ENCODE peak calls at places on chromosomes 16 and 17, in four cellular contexts. One of them, this sample, is unnamed.

GRCh38 chr17:55649935-55650597 is 72.6 kb downstream of the TMEM100 start:
- DNase-seq in HL-60: no peak
- DNase-seq in GM12878: no peak
- DNase-seq in K562: no peak
- DNase-seq in this sample: no peak

GRCh38 chr16:72371307-72372081 is 199.5 kb upstream of the PMFBP1 start:
- DNase-seq in HL-60: peak
- DNase-seq in GM12878: no peak
- DNase-seq in K562: no peak
- DNase-seq in this sample: no peak

GRCh38 chr17:27959382-27959709 is 66.2 kb upstream of the LYRM9 start:
- DNase-seq in HL-60: no peak
- DNase-seq in GM12878: no peak
- DNase-seq in K562: no peak
- DNase-seq in this sample: no peak

GRCh38 chr17:17572010-17572785 is 19.3 kb downstream of the PEMT start:
- DNase-seq in HL-60: no peak
- DNase-seq in GM12878: no peak
- DNase-seq in K562: no peak
- DNase-seq in this sample: no peak

GRCh38 chr17:3944485-3945388 is 19.5 kb downstream of the ATP2A3 start:
- DNase-seq in HL-60: no peak
- DNase-seq in GM12878: no peak
- DNase-seq in K562: peak
- DNase-seq in this sample: peak

GRCh38 chr17:52465407-52465806 is 306.9 kb upstream of the CA10 start:
- DNase-seq in HL-60: no peak
- DNase-seq in GM12878: no peak
- DNase-seq in K562: no peak
- DNase-seq in this sample: no peak

GRCh38 chr16:4798456-4798855 is 3.3 kb downstream of the SMIM22 start:
- DNase-seq in HL-60: no peak
- DNase-seq in GM12878: no peak
- DNase-seq in K562: no peak
- DNase-seq in this sample: no peak

GRCh38 chr17:78607061-78607460 is 29.9 kb upstream of the DNAH17 start:
- DNase-seq in HL-60: no peak
- DNase-seq in GM12878: no peak
- DNase-seq in K562: no peak
- DNase-seq in this sample: no peak

DNA sequence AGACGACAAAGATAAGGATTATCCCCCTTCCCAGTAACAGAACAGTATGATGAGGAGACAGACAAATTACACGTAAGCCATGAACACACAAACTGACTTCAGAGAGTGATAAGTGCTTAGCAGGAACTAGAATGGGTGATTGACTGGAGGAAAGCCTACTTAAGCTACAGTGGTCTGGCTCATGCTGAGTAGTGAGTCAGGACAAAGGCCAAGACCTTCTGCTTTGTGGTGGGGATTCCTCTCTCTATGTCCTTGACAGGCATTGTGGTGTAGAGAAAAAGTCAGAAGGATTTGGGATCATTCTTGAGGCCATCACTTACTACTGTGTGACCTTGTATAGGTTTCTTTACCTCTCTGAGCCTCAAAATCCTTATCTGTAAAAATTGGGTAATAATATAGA is 381.9 kb upstream of the CCL2 start:
- DNase-seq in HL-60: no peak
- DNase-seq in GM12878: no peak
- DNase-seq in K562: no peak
- DNase-seq in this sample: no peak
- TF ChIP-seq SPI1 in HL-60: no peak
- TF ChIP-seq SPI1 in GM12878: no peak
- TF ChIP-seq SPI1 in K562: no peak
- TF ChIP-seq SPI1 in this sample: no peak

GRCh38 chr17:67443931-67444597 is 67.0 kb downstream of the PITPNC1 start:
- DNase-seq in HL-60: no peak
- DNase-seq in GM12878: no peak
- DNase-seq in K562: no peak
- DNase-seq in this sample: no peak
- TF ChIP-seq POLR2AphosphoS5 in HL-60: no peak
- TF ChIP-seq POLR2AphosphoS5 in GM12878: no peak
- TF ChIP-seq POLR2AphosphoS5 in K562: no peak
- TF ChIP-seq POLR2AphosphoS5 in this sample: no peak

GRCh38 chr17:16258916-16259315 is 41.9 kb downstream of the PIGL start:
- DNase-seq in HL-60: peak
- DNase-seq in GM12878: no peak
- DNase-seq in K562: no peak
- DNase-seq in this sample: no peak

GRCh38 chr17:16259926-16260325 is 42.9 kb downstream of the PIGL start:
- DNase-seq in HL-60: no peak
- DNase-seq in GM12878: no peak
- DNase-seq in K562: no peak
- DNase-seq in this sample: no peak

GRCh38 chr17:16251043-16251442 is 34.0 kb downstream of the PIGL start:
- DNase-seq in HL-60: no peak
- DNase-seq in GM12878: no peak
- DNase-seq in K562: no peak
- DNase-seq in this sample: no peak

GRCh38 chr17:16251556-16251955 is 34.5 kb downstream of the PIGL start:
- DNase-seq in HL-60: no peak
- DNase-seq in GM12878: no peak
- DNase-seq in K562: no peak
- DNase-seq in this sample: no peak

DNA sequence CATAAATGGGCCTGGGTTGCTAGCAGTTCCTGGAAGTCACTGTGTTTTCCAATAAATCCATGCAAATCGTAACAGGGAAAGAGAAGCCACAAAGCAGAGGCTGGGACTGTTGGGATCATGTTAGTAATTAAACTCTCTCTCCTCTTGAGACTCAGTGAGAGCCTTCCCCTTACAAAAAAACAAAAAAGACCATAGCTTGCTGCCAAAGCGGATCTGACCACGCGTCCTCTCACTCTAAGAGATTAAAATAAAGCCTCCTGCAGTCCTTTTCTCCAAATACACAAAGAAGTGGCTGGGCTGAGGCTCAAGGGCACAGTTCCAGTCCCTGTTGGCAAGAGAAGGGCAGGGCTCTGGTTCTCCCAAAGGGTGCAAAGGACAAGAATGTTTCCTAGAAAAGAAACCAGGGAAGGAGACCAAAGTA is 38.5 kb downstream of the PIGL start:
- DNase-seq in HL-60: no peak
- DNase-seq in GM12878: no peak
- DNase-seq in K562: no peak
- DNase-seq in this sample: no peak
- TF ChIP-seq SPI1 in HL-60: no peak
- TF ChIP-seq SPI1 in GM12878: no peak
- TF ChIP-seq SPI1 in K562: no peak
- TF ChIP-seq SPI1 in this sample: no peak

GRCh38 chr16:15952265-15952711 is 2.9 kb downstream of the ABCC1 start:
- DNase-seq in HL-60: peak
- DNase-seq in GM12878: no peak
- DNase-seq in K562: no peak
- DNase-seq in this sample: no peak

GRCh38 chr16:15950869-15951268 is 1.5 kb downstream of the ABCC1 start:
- DNase-seq in HL-60: no peak
- DNase-seq in GM12878: no peak
- DNase-seq in K562: no peak
- DNase-seq in this sample: no peak

GRCh38 chr16:15953477-15953876 is 4.1 kb downstream of the ABCC1 start:
- DNase-seq in HL-60: no peak
- DNase-seq in GM12878: no peak
- DNase-seq in K562: no peak
- DNase-seq in this sample: no peak

GRCh38 chr16:15950167-15950854 is 895 bp downstream of the ABCC1 start:
- DNase-seq in HL-60: peak
- DNase-seq in GM12878: no peak
- DNase-seq in K562: peak
- DNase-seq in this sample: no peak

DNA sequence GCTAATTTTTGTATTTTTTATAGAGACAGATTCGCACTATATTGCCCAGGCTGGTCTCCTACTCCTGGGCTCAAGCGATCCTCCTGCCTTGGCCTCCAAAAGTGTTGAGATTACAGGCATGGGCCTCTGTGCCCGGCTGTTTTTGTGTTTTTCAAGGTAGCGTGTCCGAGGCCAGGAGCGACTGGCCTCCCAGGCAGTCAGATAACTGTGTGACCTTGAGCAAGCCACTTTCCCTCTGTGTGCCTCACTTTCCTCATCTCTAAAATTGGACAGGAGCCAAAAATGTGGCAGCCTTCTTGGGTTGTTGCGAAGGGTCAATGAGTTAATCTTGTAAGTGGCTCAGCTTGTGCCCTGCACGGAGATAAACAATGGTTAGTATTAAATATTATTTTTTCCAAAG is 2.4 kb downstream of the ABCC1 start:
- DNase-seq in HL-60: peak
- DNase-seq in GM12878: no peak
- DNase-seq in K562: no peak
- DNase-seq in this sample: no peak
- TF ChIP-seq POLR2AphosphoS5 in HL-60: no peak
- TF ChIP-seq POLR2AphosphoS5 in GM12878: no peak
- TF ChIP-seq POLR2AphosphoS5 in K562: no peak
- TF ChIP-seq POLR2AphosphoS5 in this sample: no peak

GRCh38 chr17:20281860-20282259 is 185.5 kb downstream of the LGALS9B start:
- DNase-seq in HL-60: peak
- DNase-seq in GM12878: no peak
- DNase-seq in K562: no peak
- DNase-seq in this sample: no peak
- TF ChIP-seq SPI1 in HL-60: no peak
- TF ChIP-seq SPI1 in GM12878: no peak
- TF ChIP-seq SPI1 in K562: no peak
- TF ChIP-seq SPI1 in this sample: no peak

GRCh38 chr17:74767111-74767516 is 9.0 kb downstream of the NAT9 start:
- DNase-seq in HL-60: no peak
- DNase-seq in GM12878: no peak
- DNase-seq in K562: no peak
- DNase-seq in this sample: no peak

GRCh38 chr17:74768069-74768762 is 7.9 kb downstream of the NAT9 start:
- DNase-seq in HL-60: no peak
- DNase-seq in GM12878: no peak
- DNase-seq in K562: no peak
- DNase-seq in this sample: no peak

GRCh38 chr17:74763565-74764387 is 12.4 kb downstream of the NAT9 start:
- DNase-seq in HL-60: no peak
- DNase-seq in GM12878: no peak
- DNase-seq in K562: no peak
- DNase-seq in this sample: no peak

GRCh38 chr17:74768763-74769114 is 7.4 kb downstream of the NAT9 start:
- DNase-seq in HL-60: no peak
- DNase-seq in GM12878: no peak
- DNase-seq in K562: no peak
- DNase-seq in this sample: no peak

GRCh38 chr17:74766413-74766812 is 9.7 kb downstream of the NAT9 start:
- DNase-seq in HL-60: no peak
- DNase-seq in GM12878: no peak
- DNase-seq in K562: no peak
- DNase-seq in this sample: no peak
- TF ChIP-seq POLR2AphosphoS5 in HL-60: no peak
- TF ChIP-seq POLR2AphosphoS5 in GM12878: no peak
- TF ChIP-seq POLR2AphosphoS5 in K562: no peak
- TF ChIP-seq POLR2AphosphoS5 in this sample: no peak

GRCh38 chr16:70490261-70490660 is 33.1 kb downstream of the COG4 start:
- DNase-seq in HL-60: peak
- DNase-seq in GM12878: no peak
- DNase-seq in K562: no peak
- DNase-seq in this sample: no peak
- TF ChIP-seq SPI1 in HL-60: no peak
- TF ChIP-seq SPI1 in GM12878: no peak
- TF ChIP-seq SPI1 in K562: no peak
- TF ChIP-seq SPI1 in this sample: no peak

GRCh38 chr17:51119415-51120356 is 982 bp downstream of the SPAG9 start:
- DNase-seq in HL-60: peak
- DNase-seq in GM12878: no peak
- DNase-seq in K562: no peak
- DNase-seq in this sample: no peak

GRCh38 chr17:51120357-51120738 is 320 bp downstream of the SPAG9 start:
- DNase-seq in HL-60: peak
- DNase-seq in GM12878: no peak
- DNase-seq in K562: peak
- DNase-seq in this sample: peak

GRCh38 chr17:51118330-51119195 is 2.1 kb downstream of the SPAG9 start:
- DNase-seq in HL-60: peak
- DNase-seq in GM12878: no peak
- DNase-seq in K562: no peak
- DNase-seq in this sample: no peak

GRCh38 chr17:51121620-51122472 is 1.2 kb upstream of the SPAG9 start:
- DNase-seq in HL-60: peak
- DNase-seq in GM12878: peak
- DNase-seq in K562: peak
- DNase-seq in this sample: peak

DNA sequence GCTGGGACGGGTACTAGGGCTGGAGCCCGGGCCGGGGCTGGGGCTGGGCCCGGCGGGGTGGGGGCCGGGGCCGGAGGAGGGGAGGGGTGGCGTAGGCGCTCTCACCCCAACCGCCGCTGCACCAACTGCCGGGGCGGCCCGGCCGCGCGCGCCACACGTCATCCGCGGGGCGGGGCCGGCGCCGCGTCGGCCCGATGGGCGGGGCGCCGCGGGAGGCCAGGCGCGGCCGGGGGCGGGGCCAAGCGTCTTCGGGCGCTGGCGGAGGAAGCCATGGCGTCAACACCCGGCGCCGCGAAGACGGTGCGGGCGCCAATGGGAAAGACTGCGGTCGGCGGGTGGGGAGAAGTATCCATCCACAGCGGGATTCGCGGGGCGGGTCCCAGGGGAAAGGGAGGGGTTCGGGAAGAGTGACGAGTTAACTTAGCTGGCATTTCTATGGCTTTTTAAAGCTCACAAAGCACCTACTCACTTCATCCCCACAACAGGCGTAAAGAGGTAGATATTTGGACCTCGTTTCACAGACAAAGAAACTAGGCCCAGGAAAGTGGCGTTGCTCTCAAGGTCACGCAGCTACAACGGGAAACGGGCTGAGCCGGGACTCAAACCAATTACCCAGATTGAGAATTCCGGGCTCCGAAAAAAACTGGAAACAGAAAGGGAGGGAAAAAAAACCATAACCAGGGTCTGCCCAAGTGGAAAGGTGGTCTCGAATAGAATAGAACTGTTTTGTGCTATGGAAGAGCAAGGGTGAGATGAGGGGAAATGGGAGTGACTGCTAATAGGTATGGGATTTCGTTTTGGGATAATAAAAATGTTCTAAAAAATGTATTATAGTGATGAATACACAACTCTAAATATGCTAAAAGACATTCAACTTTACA is at the start of gene SPAG9:
- DNase-seq in HL-60: peak
- DNase-seq in GM12878: peak
- DNase-seq in K562: peak
- DNase-seq in this sample: peak
- TF ChIP-seq POLR2AphosphoS5 in HL-60: peak
- TF ChIP-seq POLR2AphosphoS5 in GM12878: peak
- TF ChIP-seq POLR2AphosphoS5 in K562: peak
- TF ChIP-seq POLR2AphosphoS5 in this sample: no peak

DNA sequence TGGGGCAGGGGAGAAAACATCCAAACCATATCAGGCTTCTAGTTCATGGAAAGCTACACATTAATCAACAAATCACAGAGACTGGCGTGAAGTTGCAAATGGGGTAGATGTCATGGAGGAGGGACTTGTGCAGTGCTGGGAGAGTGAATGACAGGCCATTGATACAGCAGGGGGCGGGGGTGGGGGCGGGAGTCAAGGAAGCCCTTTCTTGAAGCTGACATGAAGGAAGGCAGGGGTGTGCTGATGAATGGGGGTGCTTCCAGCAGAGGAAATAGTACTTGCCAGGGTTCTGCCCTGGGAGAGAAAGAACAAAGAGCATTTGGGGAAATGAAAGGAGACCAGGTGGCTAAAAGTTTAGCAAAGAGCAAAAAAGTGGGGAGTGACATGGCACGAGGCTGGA is 269.9 kb downstream of the SHISA9 start:
- DNase-seq in HL-60: no peak
- DNase-seq in GM12878: no peak
- DNase-seq in K562: no peak
- DNase-seq in this sample: no peak
- TF ChIP-seq SPI1 in HL-60: no peak
- TF ChIP-seq SPI1 in GM12878: peak
- TF ChIP-seq SPI1 in K562: no peak
- TF ChIP-seq SPI1 in this sample: no peak